ENCODE peak calls at places on chromosomes 1 and 21, in ten cellular contexts. R is epithelial cell of esophagus; Y is lower leg skin; M is GM12865; X is stimulated activated CD4-positive, alpha-beta T cell treated with anti-CD3 and anti-CD28 coated beads, Interleukin-1b, Interleukin-23, amount 100 ng/mL, for 4 hours; G is HEK293T; A is cardiac fibroblast; J is Peyer's patch; Q is COR-L47; U is hypothalamus. W is an unnamed sample.
A peak's percentile ranks its signal among the peaks of the same experiment; 100 is the strongest.

GRCh38 chr1:45687014-45687752 is 798 bp upstream of the TMEM69 start:
- DNase-seq in J (peak; percentile 96), G (peak; percentile 90), A (peak; percentile 99), M (peak; percentile 99), U (peak; percentile 92), R (peak; percentile 99), Q (peak; percentile 92), X (peak; percentile 92), Y (peak; percentile 98), W (peak; percentile 95)

GRCh38 chr1:16032388-16033100 is 10.7 kb downstream of the CLCNKA start:
- DNase-seq in X (peak; percentile 11), A (peak; percentile 87), G (peak; percentile 92), M (peak; percentile 82), Q (peak; percentile 76), Y (peak; percentile 79), J (peak; percentile 63), U (peak; percentile 17), R (peak; percentile 73), W (peak; percentile 70)

GRCh38 chr1:180185281-180185680 is 30.6 kb downstream of the QSOX1 start:
- DNase-seq in R (no peak), G (no peak), A (no peak), X (no peak), M (no peak), Y (no peak), J (no peak), U (no peak), Q (no peak), W (no peak)

GRCh38 chr1:114428083-114428754 is 82.8 kb downstream of the TRIM33 start:
- DNase-seq in U (no peak), J (no peak), Y (no peak), R (peak; percentile 15), M (peak; percentile 16), G (peak; percentile 10), A (peak; percentile 47), Q (no peak), X (no peak), W (no peak)

GRCh38 chr1:15273274-15273673 is 26.3 kb downstream of the FHAD1 start:
- DNase-seq in Q (no peak), G (no peak), U (no peak), A (no peak), X (no peak), Y (no peak), R (no peak), M (no peak), J (no peak), W (no peak)

GRCh38 chr1:200802865-200803512 is 64.3 kb downstream of the CAMSAP2 start:
- DNase-seq in G (peak; percentile 85), X (peak; percentile 64), M (peak; percentile 89), Q (peak; percentile 77), U (peak; percentile 30), A (peak; percentile 88), J (peak; percentile 75), R (peak; percentile 86), Y (peak; percentile 77), W (peak; percentile 93)

GRCh38 chr21:21412096-21412495 is 413.9 kb downstream of the NCAM2 start:
- DNase-seq in U (no peak), Y (no peak), M (no peak), X (no peak), R (no peak), G (no peak), J (no peak), Q (no peak), A (no peak), W (no peak)

GRCh38 chr1:55146781-55147180 is 68.4 kb downstream of the USP24 start:
- DNase-seq in X (no peak), Q (peak; percentile 6), G (no peak), J (no peak), R (no peak), M (no peak), U (no peak), A (peak; percentile 24), Y (no peak), W (peak; percentile 67)

GRCh38 chr1:51000651-51001050 is 30.6 kb downstream of the CDKN2C start:
- DNase-seq in Q (no peak), U (no peak), G (no peak), R (no peak), M (no peak), J (no peak), Y (no peak), A (no peak), X (no peak), W (no peak)

GRCh38 chr1:202835548-202836072 is 24.9 kb downstream of the PCAT6 start:
- DNase-seq in G (no peak), A (no peak), U (no peak), M (peak; percentile 32), X (no peak), Q (no peak), J (peak; percentile 34), Y (no peak), R (no peak), W (no peak)

GRCh38 chr1:61992257-61992656 is 202.4 kb upstream of the L1TD1 start:
- DNase-seq in U (no peak), R (no peak), G (no peak), J (no peak), A (peak; percentile 48), X (no peak), Y (no peak), M (no peak), Q (no peak), W (no peak)

GRCh38 chr1:243345205-243345604 is 89.4 kb downstream of the SDCCAG8 start:
- DNase-seq in M (peak; percentile 5), R (no peak), Y (no peak), Q (no peak), X (no peak), A (peak; percentile 21), U (no peak), G (no peak), J (no peak), W (no peak)

GRCh38 chr1:100075773-100076172 is 57.0 kb downstream of the SASS6 start:
- DNase-seq in G (no peak), X (no peak), J (no peak), Y (no peak), U (no peak), R (no peak), Q (no peak), A (peak; percentile 25), M (peak; percentile 87), W (no peak)

GRCh38 chr21:31176080-31176551 is 137.8 kb upstream of the KRTAP19-8 start:
- DNase-seq in J (no peak), M (no peak), Y (no peak), G (no peak), A (no peak), R (no peak), U (no peak), X (no peak), Q (no peak), W (no peak)

GRCh38 chr1:244322791-244323521 is 128.8 kb downstream of the ADSS2 start:
- DNase-seq in M (peak; percentile 52), R (peak; percentile 97), A (peak; percentile 99), Q (no peak), J (no peak), U (no peak), X (peak; percentile 15), G (no peak), Y (peak; percentile 82), W (no peak)

GRCh38 chr1:9269721-9270120 is 23.0 kb upstream of the SPSB1 start:
- DNase-seq in R (no peak), Q (no peak), U (no peak), G (no peak), M (no peak), A (no peak), J (no peak), Y (no peak), X (no peak), W (no peak)

GRCh38 chr1:62856964-62857363 is 73.0 kb downstream of the ATG4C start:
- DNase-seq in A (no peak), R (no peak), U (no peak), Y (no peak), J (no peak), Q (no peak), G (no peak), X (no peak), M (no peak), W (no peak)

GRCh38 chr1:110875216-110875731 is 2.3 kb downstream of the CD53 start:
- DNase-seq in Y (no peak), R (peak; percentile 20), X (peak; percentile 36), J (peak; percentile 80), Q (no peak), G (no peak), A (peak; percentile 2), U (no peak), M (peak; percentile 85), W (no peak)

GRCh38 chr1:151008244-151009205 is at the start of gene PRUNE1:
- DNase-seq in Y (peak; percentile 95), M (peak; percentile 97), A (peak; percentile 98), X (peak; percentile 89), G (peak; percentile 100), Q (peak; percentile 94), U (peak; percentile 87), R (peak; percentile 96), J (peak; percentile 94), W (peak; percentile 88)

GRCh38 chr1:184329255-184329953 is 57.4 kb upstream of the C1orf21 start:
- DNase-seq in Y (no peak), J (no peak), M (no peak), G (no peak), R (no peak), X (no peak), Q (no peak), U (no peak), A (no peak), W (no peak)

GRCh38 chr1:27377760-27378495 is 3.3 kb upstream of the FCN3 start:
- DNase-seq in G (no peak), Y (no peak), A (no peak), X (no peak), Q (no peak), U (no peak), M (no peak), J (no peak), R (no peak), W (no peak)

GRCh38 chr1:67532452-67533216 is 102.4 kb upstream of the SERBP1 start:
- DNase-seq in G (peak; percentile 85), J (no peak), Q (peak; percentile 50), A (peak; percentile 93), X (peak; percentile 1), U (no peak), Y (no peak), R (peak; percentile 91), M (peak; percentile 82), W (no peak)